ENCODE peak calls at places on chromosomes 5 and 9, in seven cellular contexts. R, D, S, W, T, Y and U are unnamed samples.

GRCh38 chr5:15513379-15513778 is 13.4 kb downstream of the FBXL7 start:
- DNase-seq in R (no peak), D (no peak), S (no peak), W (no peak), T (no peak), Y (no peak), U (no peak)

GRCh38 chr5:175840050-175840841 is 31.1 kb upstream of the CPLX2 start:
- DNase-seq in R (no peak), D (no peak), S (peak), W (no peak), T (no peak), Y (peak), U (no peak)

GRCh38 chr5:141338538-141339306 is at the start of gene PCDHGA2:
- DNase-seq in R (no peak), D (no peak), S (peak), W (no peak), T (no peak), Y (peak), U (peak)

GRCh38 chr5:13580058-13580457 is 364.4 kb downstream of the DNAH5 start:
- DNase-seq in R (no peak), D (no peak), S (no peak), W (no peak), T (no peak), Y (no peak), U (no peak)

GRCh38 chr5:172153695-172154094 is 34.3 kb downstream of the STK10 start:
- DNase-seq in R (no peak), D (no peak), S (no peak), W (no peak), T (no peak), Y (no peak), U (no peak)

GRCh38 chr9:137764171-137764671 is 113.4 kb upstream of the CACNA1B start:
- DNase-seq in R (no peak), D (no peak), S (no peak), W (no peak), T (no peak), Y (no peak), U (no peak)

GRCh38 chr9:127923771-127924170 is 6.8 kb downstream of the PIP5KL1 start:
- DNase-seq in R (no peak), D (no peak), S (peak), W (no peak), T (no peak), Y (peak), U (no peak)

GRCh38 chr5:167814828-167815227 is 476.6 kb upstream of the WWC1 start:
- DNase-seq in R (no peak), D (no peak), S (peak), W (no peak), T (no peak), Y (peak), U (no peak)

GRCh38 chr9:130660326-130660682 is 4.1 kb upstream of the PRDM12 start:
- DNase-seq in R (no peak), D (no peak), S (no peak), W (no peak), T (no peak), Y (no peak), U (no peak)

GRCh38 chr9:123225995-123226394 is 42.4 kb downstream of the STRBP start:
- DNase-seq in R (no peak), D (no peak), S (no peak), W (no peak), T (no peak), Y (no peak), U (no peak)

DNA sequence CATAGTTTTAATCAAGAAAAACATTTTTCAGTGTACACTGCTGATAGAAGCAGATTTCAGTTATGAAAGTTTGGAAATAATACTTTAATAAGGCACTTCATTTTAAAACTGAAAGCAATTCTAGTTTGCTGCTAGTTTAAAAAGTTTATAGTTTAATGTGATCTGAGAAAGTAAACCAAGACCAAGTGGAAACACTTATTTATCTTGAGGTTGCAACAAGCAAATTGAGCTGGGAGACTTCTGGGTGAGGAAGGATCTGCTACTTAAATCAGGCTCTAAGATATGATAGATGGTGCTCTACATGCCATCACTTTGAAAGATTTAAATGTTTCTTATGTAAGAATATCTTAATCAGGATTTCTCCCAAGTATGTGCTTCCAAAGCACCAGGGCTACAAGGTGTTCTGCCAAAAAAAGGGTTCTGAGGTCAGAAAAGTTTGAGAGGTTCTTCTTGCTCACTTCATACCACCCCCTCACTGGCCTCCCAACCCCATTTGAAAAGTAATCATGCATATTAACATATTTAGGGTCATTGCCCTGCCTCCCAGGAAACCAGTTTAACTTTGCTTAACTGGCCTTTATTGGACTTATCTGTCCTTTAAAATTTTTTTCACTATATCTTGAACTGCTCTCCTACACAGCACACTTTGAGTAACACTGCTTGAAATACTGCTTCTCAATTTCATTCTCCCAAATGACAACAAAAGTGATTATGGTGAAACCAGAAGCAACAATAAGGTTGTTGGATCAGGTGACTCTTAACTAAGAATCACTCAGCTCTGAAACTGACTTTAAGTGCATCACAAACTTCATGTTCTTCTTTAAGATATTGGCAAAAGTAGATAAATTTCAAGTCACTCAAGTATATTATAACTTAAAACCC is 15.5 kb downstream of the SLC44A1 start:
- DNase-seq in R (no peak), D (no peak), S (no peak), W (no peak), T (peak), Y (peak), U (no peak)
- H3K4me3 ChIP-seq in R (no peak), D (no peak), S (no peak), W (no peak), T (no peak), Y (peak), U (no peak)

GRCh38 chr5:178207183-178207916 is 3.0 kb downstream of the HNRNPAB start:
- DNase-seq in R (no peak), D (no peak), S (peak), W (no peak), T (no peak), Y (no peak), U (no peak)
- H3K4me3 ChIP-seq in R (no peak), D (no peak), S (peak), W (no peak), T (no peak), Y (peak), U (no peak)

GRCh38 chr9:114929166-114929565 is 1.2 kb downstream of the TNFSF8 start:
- DNase-seq in R (no peak), D (no peak), S (no peak), W (no peak), T (no peak), Y (no peak), U (no peak)
- H3K4me3 ChIP-seq in R (no peak), D (no peak), S (no peak), W (no peak), T (no peak), Y (no peak), U (no peak)

DNA sequence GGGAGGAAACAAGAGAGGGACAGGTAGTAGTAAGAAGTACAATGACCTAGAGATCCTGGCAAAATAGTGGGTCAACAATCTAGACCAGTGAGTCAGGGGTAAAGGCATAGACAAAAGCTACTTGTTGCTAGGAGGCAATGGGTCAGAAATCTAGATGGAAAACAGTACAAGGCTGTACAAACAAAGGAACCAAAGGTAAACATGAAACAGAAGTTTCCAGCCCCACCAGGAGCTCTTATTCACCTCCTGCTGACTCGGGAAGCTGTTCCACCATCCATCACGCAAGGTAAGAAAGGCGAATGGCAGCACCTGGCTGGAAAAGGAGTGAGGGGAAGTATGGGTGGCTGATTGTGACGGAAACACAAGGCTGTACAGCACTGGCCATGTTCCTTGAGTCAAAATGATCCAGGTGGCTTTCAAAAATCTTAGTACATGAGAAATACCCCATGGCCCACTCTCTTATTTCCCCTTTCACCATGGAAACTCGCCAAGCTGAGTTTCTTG is 70.5 kb upstream of the RAI14 start:
- DNase-seq in R (peak), D (no peak), S (peak), W (no peak), T (no peak), Y (no peak), U (no peak)
- H3K4me3 ChIP-seq in R (no peak), D (no peak), S (peak), W (no peak), T (no peak), Y (peak), U (no peak)

GRCh38 chr9:87664153-87665060 is 61.5 kb upstream of the CTSL start:
- DNase-seq in R (peak), D (no peak), S (no peak), W (no peak), T (no peak), Y (no peak), U (no peak)

GRCh38 chr9:87663556-87663955 is 62.4 kb upstream of the CTSL start:
- DNase-seq in R (peak), D (no peak), S (no peak), W (no peak), T (no peak), Y (no peak), U (no peak)

GRCh38 chr9:87659534-87660419 is 66.1 kb upstream of the CTSL start:
- DNase-seq in R (peak), D (no peak), S (no peak), W (no peak), T (no peak), Y (no peak), U (no peak)

GRCh38 chr9:87662808-87663528 is 63.0 kb upstream of the CTSL start:
- DNase-seq in R (peak), D (peak), S (peak), W (peak), T (peak), Y (peak), U (peak)

DNA sequence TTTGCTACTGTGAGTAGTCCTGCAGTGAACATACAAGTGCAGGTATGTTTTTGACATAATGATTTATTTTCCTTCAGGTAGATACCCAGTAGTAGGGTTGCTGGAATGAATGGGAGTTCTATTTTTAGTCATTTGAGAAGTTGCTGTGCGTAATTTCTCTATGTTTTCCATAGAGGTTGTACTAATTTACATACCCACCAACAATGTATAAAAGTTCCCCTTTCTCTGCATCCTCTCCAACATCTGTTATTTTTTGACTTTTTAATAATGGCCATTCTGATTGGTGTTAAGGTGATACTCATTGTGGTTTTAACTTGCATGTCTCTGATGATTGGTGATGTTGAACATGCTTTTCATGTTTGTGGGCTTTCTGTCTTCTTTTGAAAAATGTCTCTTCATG is 64.7 kb upstream of the CTSL start:
- DNase-seq in R (no peak), D (no peak), S (no peak), W (no peak), T (no peak), Y (no peak), U (no peak)
- H3K4me3 ChIP-seq in R (no peak), D (no peak), S (no peak), W (no peak), T (no peak), Y (no peak), U (no peak)

GRCh38 chr5:129670944-129671343 is 77.0 kb upstream of the MINAR2 start:
- DNase-seq in R (no peak), D (no peak), S (peak), W (no peak), T (no peak), Y (peak), U (no peak)
- H3K4me3 ChIP-seq in R (no peak), D (no peak), S (no peak), W (no peak), T (no peak), Y (peak), U (no peak)

DNA sequence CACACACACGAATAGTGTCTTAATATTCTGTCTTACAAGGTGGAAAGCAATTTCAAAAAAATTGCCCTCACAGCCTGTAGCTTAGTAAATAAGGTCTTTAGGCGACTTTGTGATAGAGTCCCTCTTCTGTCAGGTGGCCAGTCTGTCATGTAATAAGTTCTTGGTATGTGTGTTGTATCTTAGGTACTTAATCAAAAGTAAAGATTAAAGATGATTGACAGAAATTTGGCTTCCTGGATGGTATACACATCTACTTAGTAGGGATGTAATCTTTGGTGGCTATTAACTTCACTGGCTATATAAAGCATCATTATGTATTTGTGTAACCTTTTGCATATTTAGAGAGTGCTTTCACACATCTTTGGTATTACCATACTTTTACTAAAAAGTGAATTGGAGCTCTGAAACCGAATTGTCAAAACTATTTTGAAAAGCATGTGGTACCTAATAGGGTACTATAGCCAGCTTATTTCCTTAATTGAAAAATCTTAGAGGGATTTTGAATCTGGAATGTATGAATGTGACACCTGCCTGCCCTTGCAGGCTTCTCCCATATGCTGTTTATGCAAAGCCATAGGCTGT is 3.4 kb downstream of the G3BP1 start:
- DNase-seq in R (no peak), D (no peak), S (no peak), W (no peak), T (no peak), Y (no peak), U (no peak)
- H3K4me3 ChIP-seq in R (no peak), D (no peak), S (no peak), W (no peak), T (peak), Y (peak), U (no peak)

GRCh38 chr5:148829734-148830133 is 3.3 kb downstream of the ADRB2 start:
- DNase-seq in R (no peak), D (no peak), S (no peak), W (peak), T (no peak), Y (no peak), U (no peak)
- H3K4me3 ChIP-seq in R (peak), D (peak), S (no peak), W (peak), T (no peak), Y (peak), U (no peak)

DNA sequence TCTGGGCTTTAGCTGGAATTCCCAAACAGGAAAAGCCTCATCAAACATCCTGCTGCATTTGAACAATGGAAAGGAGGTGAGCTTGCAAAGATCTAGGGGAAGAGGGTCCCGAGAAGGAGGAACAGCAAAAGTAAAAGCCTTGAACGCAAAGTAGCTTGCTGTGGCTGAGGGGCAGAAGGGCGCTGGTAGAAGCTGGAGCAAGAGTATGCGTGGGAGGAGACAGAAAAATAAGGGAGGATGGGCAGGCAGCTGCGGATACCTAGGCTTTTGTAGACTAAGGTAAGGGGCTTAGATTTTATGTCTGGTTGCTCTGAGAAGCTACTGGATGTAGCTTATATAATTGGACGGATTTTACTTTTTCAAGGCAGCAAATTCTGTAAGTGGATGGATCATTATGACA is 21.9 kb upstream of the TGFBR1 start:
- DNase-seq in R (no peak), D (no peak), S (no peak), W (no peak), T (no peak), Y (no peak), U (no peak)
- H3K4me3 ChIP-seq in R (no peak), D (no peak), S (no peak), W (no peak), T (no peak), Y (no peak), U (no peak)